ENCODE peak calls at places on chromosome 2, in four cellular contexts. One of them, this sample, is unnamed.

GRCh38 chr2:24124003-24124585 is 825 bp downstream of the FAM228B start:
- DNase-seq in H1: no peak
- DNase-seq in GM12878: no peak
- DNase-seq in HepG2: no peak
- DNase-seq in this sample: no peak

GRCh38 chr2:55936351-55936750 is 12.8 kb upstream of the EFEMP1 start:
- DNase-seq in HepG2: no peak
- DNase-seq in H1: no peak
- DNase-seq in GM12878: no peak
- DNase-seq in this sample: no peak

GRCh38 chr2:42931818-42932195 is 139.4 kb upstream of the HAAO start:
- DNase-seq in HepG2: no peak
- DNase-seq in GM12878: no peak
- DNase-seq in H1: no peak
- DNase-seq in this sample: no peak

GRCh38 chr2:2527162-2527561 is 196.1 kb upstream of the MYT1L start:
- DNase-seq in H1: no peak
- DNase-seq in GM12878: no peak
- DNase-seq in HepG2: no peak
- DNase-seq in this sample: peak

GRCh38 chr2:16277117-16277516 is 336.8 kb downstream of the MYCN start:
- DNase-seq in GM12878: no peak
- DNase-seq in H1: no peak
- DNase-seq in HepG2: no peak
- DNase-seq in this sample: no peak

GRCh38 chr2:109020217-109020637 is 31.2 kb upstream of the EDAR start:
- DNase-seq in H1: no peak
- DNase-seq in HepG2: peak
- DNase-seq in GM12878: no peak
- DNase-seq in this sample: no peak

GRCh38 chr2:158718196-158718585 is 76.9 kb upstream of the DAPL1 start:
- DNase-seq in H1: no peak
- DNase-seq in GM12878: no peak
- DNase-seq in HepG2: no peak
- DNase-seq in this sample: no peak

GRCh38 chr2:96554293-96555145 is 18.0 kb downstream of the ARID5A start:
- DNase-seq in HepG2: peak
- DNase-seq in H1: no peak
- DNase-seq in GM12878: no peak
- DNase-seq in this sample: peak

GRCh38 chr2:164028764-164029534 is 293.1 kb upstream of the FIGN start:
- DNase-seq in HepG2: no peak
- DNase-seq in GM12878: no peak
- DNase-seq in H1: no peak
- DNase-seq in this sample: no peak

GRCh38 chr2:229044581-229044980 is 226.5 kb downstream of the PID1 start:
- DNase-seq in HepG2: no peak
- DNase-seq in H1: no peak
- DNase-seq in GM12878: no peak
- DNase-seq in this sample: no peak

GRCh38 chr2:234308814-234309195 is 188.1 kb downstream of the ARL4C start:
- DNase-seq in GM12878: peak
- DNase-seq in HepG2: no peak
- DNase-seq in H1: no peak
- DNase-seq in this sample: no peak

GRCh38 chr2:39728941-39729351 is 50.1 kb downstream of the THUMPD2 start:
- DNase-seq in GM12878: no peak
- DNase-seq in HepG2: peak
- DNase-seq in H1: peak
- DNase-seq in this sample: peak

GRCh38 chr2:100817388-100817985 is 2.5 kb upstream of the NPAS2 start:
- DNase-seq in GM12878: no peak
- DNase-seq in H1: no peak
- DNase-seq in HepG2: no peak
- DNase-seq in this sample: no peak

GRCh38 chr2:42812899-42813479 is 20.6 kb upstream of the HAAO start:
- DNase-seq in GM12878: no peak
- DNase-seq in HepG2: peak
- DNase-seq in H1: no peak
- DNase-seq in this sample: no peak

GRCh38 chr2:150919899-150920298 is 341.8 kb downstream of the RBM43 start:
- DNase-seq in H1: no peak
- DNase-seq in GM12878: no peak
- DNase-seq in HepG2: no peak
- DNase-seq in this sample: no peak

GRCh38 chr2:158782616-158783015 is 12.5 kb upstream of the DAPL1 start:
- DNase-seq in GM12878: no peak
- DNase-seq in H1: no peak
- DNase-seq in HepG2: no peak
- DNase-seq in this sample: no peak

GRCh38 chr2:233404227-233404626 is 49.9 kb downstream of the DGKD start:
- DNase-seq in GM12878: no peak
- DNase-seq in H1: no peak
- DNase-seq in HepG2: peak
- DNase-seq in this sample: peak

GRCh38 chr2:67476808-67477790 is 80.0 kb downstream of the ETAA1 start:
- DNase-seq in HepG2: peak
- DNase-seq in H1: no peak
- DNase-seq in GM12878: no peak
- DNase-seq in this sample: no peak

GRCh38 chr2:59176737-59177136 is 935.6 kb upstream of the FANCL start:
- DNase-seq in HepG2: no peak
- DNase-seq in GM12878: no peak
- DNase-seq in H1: no peak
- DNase-seq in this sample: no peak
- TF ChIP-seq CBX5 in HepG2: no peak
- TF ChIP-seq CBX5 in GM12878: no peak
- TF ChIP-seq CBX5 in H1: no peak
- TF ChIP-seq CBX5 in this sample: no peak

GRCh38 chr2:240917009-240917683 is 11.0 kb downstream of the CROCC2 start:
- DNase-seq in GM12878: no peak
- DNase-seq in HepG2: no peak
- DNase-seq in H1: no peak
- DNase-seq in this sample: no peak

GRCh38 chr2:240916571-240917008 is 10.5 kb downstream of the CROCC2 start:
- DNase-seq in HepG2: no peak
- DNase-seq in GM12878: no peak
- DNase-seq in H1: no peak
- DNase-seq in this sample: no peak

GRCh38 chr2:240918258-240919091 is 12.3 kb downstream of the CROCC2 start:
- DNase-seq in HepG2: no peak
- DNase-seq in H1: no peak
- DNase-seq in GM12878: no peak
- DNase-seq in this sample: no peak

GRCh38 chr2:240919161-240919781 is 13.1 kb downstream of the CROCC2 start:
- DNase-seq in H1: no peak
- DNase-seq in GM12878: no peak
- DNase-seq in HepG2: no peak
- DNase-seq in this sample: no peak

DNA sequence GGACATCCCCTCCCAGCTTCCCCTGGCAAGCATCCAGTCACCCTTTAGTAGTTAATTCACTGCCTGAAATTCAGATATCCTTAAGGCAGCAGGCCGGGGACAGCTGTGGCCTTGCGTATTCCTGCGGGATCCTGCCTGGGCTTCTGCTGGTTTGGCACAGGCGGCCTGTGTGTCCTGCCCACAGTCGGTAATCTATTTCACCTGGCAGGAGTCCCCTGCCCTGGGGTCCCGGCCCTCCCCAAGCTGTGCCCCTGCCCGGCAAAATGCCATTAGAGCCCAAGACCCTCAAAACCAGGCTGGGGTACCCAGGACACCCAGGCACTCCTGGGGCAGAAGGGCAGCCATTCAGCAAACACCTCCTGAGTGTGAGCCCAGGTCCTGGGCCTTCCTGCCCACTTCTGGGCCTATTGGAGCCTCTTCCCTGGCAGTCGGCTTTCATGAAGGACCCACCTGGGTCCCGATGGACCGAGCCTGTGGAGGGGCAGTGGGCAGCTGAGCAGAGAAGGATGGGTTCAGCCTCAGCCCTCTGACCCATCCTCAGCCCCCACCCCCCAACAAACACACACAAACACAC is 11.6 kb downstream of the CROCC2 start:
- DNase-seq in GM12878: no peak
- DNase-seq in HepG2: no peak
- DNase-seq in H1: no peak
- DNase-seq in this sample: no peak
- TF ChIP-seq CBX5 in GM12878: no peak
- TF ChIP-seq CBX5 in HepG2: no peak
- TF ChIP-seq CBX5 in H1: no peak
- TF ChIP-seq CBX5 in this sample: no peak

GRCh38 chr2:1461507-1462390 is 48.5 kb downstream of the TPO start:
- DNase-seq in GM12878: no peak
- DNase-seq in HepG2: no peak
- DNase-seq in H1: no peak
- DNase-seq in this sample: no peak
- TF ChIP-seq CBX5 in GM12878: no peak
- TF ChIP-seq CBX5 in HepG2: no peak
- TF ChIP-seq CBX5 in H1: no peak
- TF ChIP-seq CBX5 in this sample: no peak

DNA sequence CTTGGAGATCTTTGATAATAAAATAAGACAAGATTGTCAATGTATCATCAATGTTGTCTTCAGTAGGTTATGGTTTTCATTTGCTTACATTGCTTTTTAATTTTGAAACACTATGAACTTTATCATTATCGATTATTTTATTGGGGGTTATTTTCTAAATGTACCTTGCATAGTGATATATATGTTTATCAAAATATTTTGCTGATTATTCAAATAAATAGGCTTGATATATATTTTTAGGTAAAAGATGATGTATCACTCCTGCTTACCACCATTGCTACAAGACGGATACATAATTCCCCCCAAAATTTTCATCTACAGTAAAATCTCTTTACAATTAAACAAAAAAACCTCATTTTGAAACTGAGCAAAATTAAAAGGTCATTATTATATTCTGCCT is 293.8 kb downstream of the SUCLG1 start:
- DNase-seq in H1: no peak
- DNase-seq in GM12878: no peak
- DNase-seq in HepG2: no peak
- DNase-seq in this sample: no peak
- TF ChIP-seq CBX5 in H1: no peak
- TF ChIP-seq CBX5 in GM12878: no peak
- TF ChIP-seq CBX5 in HepG2: no peak
- TF ChIP-seq CBX5 in this sample: no peak

DNA sequence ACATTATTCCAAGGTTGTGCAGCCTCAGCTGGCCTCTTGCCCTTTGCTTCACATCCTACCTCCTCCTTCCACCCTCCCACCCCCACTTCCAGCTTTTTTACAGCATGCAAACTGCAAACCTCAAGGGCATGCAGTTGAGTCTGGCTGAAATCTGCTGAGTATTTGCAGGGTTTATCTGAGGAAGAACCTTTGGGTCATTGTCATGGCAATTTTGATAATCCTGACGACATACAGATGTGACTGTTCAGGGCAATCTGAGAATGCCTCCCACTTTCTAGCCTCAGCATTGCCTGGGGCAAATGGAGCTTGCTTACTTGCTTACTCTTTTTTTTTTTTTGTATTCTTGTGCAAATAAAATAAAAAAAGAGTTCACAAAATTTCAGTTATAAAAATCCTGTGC is 23.5 kb upstream of the LHCGR start:
- DNase-seq in HepG2: no peak
- DNase-seq in H1: no peak
- DNase-seq in GM12878: no peak
- DNase-seq in this sample: no peak
- TF ChIP-seq CBX5 in HepG2: no peak
- TF ChIP-seq CBX5 in H1: no peak
- TF ChIP-seq CBX5 in GM12878: no peak
- TF ChIP-seq CBX5 in this sample: no peak

GRCh38 chr2:26011990-26012856 is 21.7 kb upstream of the RAB10 start:
- DNase-seq in HepG2: peak
- DNase-seq in GM12878: no peak
- DNase-seq in H1: no peak
- DNase-seq in this sample: peak

GRCh38 chr2:26016012-26016742 is 17.7 kb upstream of the RAB10 start:
- DNase-seq in HepG2: no peak
- DNase-seq in GM12878: no peak
- DNase-seq in H1: no peak
- DNase-seq in this sample: no peak

GRCh38 chr2:26010943-26011342 is 22.9 kb upstream of the RAB10 start:
- DNase-seq in H1: no peak
- DNase-seq in HepG2: no peak
- DNase-seq in GM12878: no peak
- DNase-seq in this sample: no peak

GRCh38 chr2:26011609-26011989 is 22.3 kb upstream of the RAB10 start:
- DNase-seq in GM12878: no peak
- DNase-seq in H1: no peak
- DNase-seq in HepG2: no peak
- DNase-seq in this sample: no peak

GRCh38 chr2:26013668-26014067 is 20.2 kb upstream of the RAB10 start:
- DNase-seq in GM12878: no peak
- DNase-seq in HepG2: no peak
- DNase-seq in H1: no peak
- DNase-seq in this sample: no peak
- TF ChIP-seq CBX5 in GM12878: no peak
- TF ChIP-seq CBX5 in HepG2: no peak
- TF ChIP-seq CBX5 in H1: no peak
- TF ChIP-seq CBX5 in this sample: no peak

GRCh38 chr2:12539771-12540170 is 177.0 kb upstream of the TRIB2 start:
- DNase-seq in H1: no peak
- DNase-seq in GM12878: no peak
- DNase-seq in HepG2: no peak
- DNase-seq in this sample: no peak

GRCh38 chr2:12544221-12544558 is 172.5 kb upstream of the TRIB2 start:
- DNase-seq in H1: no peak
- DNase-seq in GM12878: peak
- DNase-seq in HepG2: no peak
- DNase-seq in this sample: no peak

GRCh38 chr2:12547771-12548170 is 169.0 kb upstream of the TRIB2 start:
- DNase-seq in GM12878: no peak
- DNase-seq in H1: no peak
- DNase-seq in HepG2: no peak
- DNase-seq in this sample: no peak

GRCh38 chr2:12539306-12539705 is 177.4 kb upstream of the TRIB2 start:
- DNase-seq in H1: no peak
- DNase-seq in HepG2: no peak
- DNase-seq in GM12878: no peak
- DNase-seq in this sample: no peak

DNA sequence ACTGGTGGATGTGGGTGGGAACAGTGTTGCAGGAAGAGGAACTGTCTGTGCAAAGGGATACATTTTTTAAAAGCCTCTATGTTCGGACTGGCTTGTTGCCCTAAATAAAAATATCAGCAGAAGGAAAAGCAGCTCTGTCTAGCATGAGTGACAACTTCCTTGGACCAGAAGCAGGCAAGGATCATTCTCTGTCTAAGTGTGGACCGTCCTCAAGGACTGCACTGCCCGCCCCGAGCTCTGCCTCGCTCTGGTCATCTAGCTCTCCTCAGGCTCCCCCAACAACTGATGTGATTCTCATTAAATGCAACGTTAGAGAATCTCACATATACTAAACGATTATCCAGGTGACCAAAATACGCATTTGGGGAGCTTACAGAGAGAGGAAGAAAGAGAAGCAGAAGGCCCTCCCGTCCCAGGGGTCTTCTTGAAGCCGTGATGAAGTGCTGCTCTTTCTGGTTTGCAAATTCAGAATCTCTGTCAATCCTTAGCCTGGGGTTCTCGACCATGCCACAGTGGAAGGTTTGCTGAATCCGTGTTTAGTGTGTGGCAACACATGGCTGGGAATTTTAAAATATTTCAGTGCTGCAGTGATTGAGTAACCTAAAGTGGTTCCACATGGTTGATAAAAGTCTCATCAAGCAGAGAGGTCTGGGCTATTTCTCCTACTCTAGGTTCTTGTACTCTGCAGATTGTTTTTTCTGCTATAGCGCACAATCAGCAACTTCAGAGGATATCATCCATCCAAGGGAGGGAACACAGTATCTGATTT is 173.1 kb upstream of the TRIB2 start:
- DNase-seq in GM12878: no peak
- DNase-seq in H1: no peak
- DNase-seq in HepG2: no peak
- DNase-seq in this sample: no peak
- TF ChIP-seq CBX5 in GM12878: no peak
- TF ChIP-seq CBX5 in H1: no peak
- TF ChIP-seq CBX5 in HepG2: no peak
- TF ChIP-seq CBX5 in this sample: no peak